ENCODE peak calls at places on chromosomes 5 and 9, in four cellular contexts. One of them, this sample, is unnamed.

GRCh38 chr5:124948062-124948753 is 201.8 kb upstream of the ZNF608 start:
- DNase-seq in choroid plexus epithelial cell: peak; percentile 9
- DNase-seq in activated T-helper 1 cell treated with Interleukin-2 at 50 U/mL for 16 hours: no peak
- DNase-seq in H9: no peak
- DNase-seq in this sample: no peak

GRCh38 chr9:98453589-98454311 is 198.3 kb upstream of the TBC1D2 start:
- DNase-seq in activated T-helper 1 cell treated with Interleukin-2 at 50 U/mL for 16 hours: no peak
- DNase-seq in choroid plexus epithelial cell: peak; percentile 16
- DNase-seq in H9: no peak
- DNase-seq in this sample: no peak

GRCh38 chr9:121135642-121136041 is 60.9 kb downstream of the CNTRL start:
- DNase-seq in H9: no peak
- DNase-seq in choroid plexus epithelial cell: no peak
- DNase-seq in activated T-helper 1 cell treated with Interleukin-2 at 50 U/mL for 16 hours: no peak
- DNase-seq in this sample: no peak

GRCh38 chr9:111945216-111945615 is 48.6 kb downstream of the UGCG start:
- DNase-seq in H9: no peak
- DNase-seq in activated T-helper 1 cell treated with Interleukin-2 at 50 U/mL for 16 hours: no peak
- DNase-seq in choroid plexus epithelial cell: peak; percentile 83
- DNase-seq in this sample: no peak

GRCh38 chr5:170307575-170308465 is 10.2 kb upstream of the LCP2 start:
- DNase-seq in H9: no peak
- DNase-seq in choroid plexus epithelial cell: peak; percentile 95
- DNase-seq in activated T-helper 1 cell treated with Interleukin-2 at 50 U/mL for 16 hours: no peak
- DNase-seq in this sample: peak; percentile 88

GRCh38 chr5:68240196-68240595 is 24.6 kb downstream of the PIK3R1 start:
- DNase-seq in H9: no peak
- DNase-seq in activated T-helper 1 cell treated with Interleukin-2 at 50 U/mL for 16 hours: no peak
- DNase-seq in choroid plexus epithelial cell: no peak
- DNase-seq in this sample: no peak

GRCh38 chr5:111627862-111628261 is 115.5 kb upstream of the STARD4 start:
- DNase-seq in H9: no peak
- DNase-seq in activated T-helper 1 cell treated with Interleukin-2 at 50 U/mL for 16 hours: no peak
- DNase-seq in choroid plexus epithelial cell: no peak
- DNase-seq in this sample: no peak

GRCh38 chr5:13917061-13917460 is 27.4 kb downstream of the DNAH5 start:
- DNase-seq in choroid plexus epithelial cell: no peak
- DNase-seq in activated T-helper 1 cell treated with Interleukin-2 at 50 U/mL for 16 hours: no peak
- DNase-seq in H9: no peak
- DNase-seq in this sample: no peak

GRCh38 chr9:7542648-7543165 is 256.9 kb downstream of the DMAC1 start:
- DNase-seq in choroid plexus epithelial cell: no peak
- DNase-seq in H9: peak; percentile 56
- DNase-seq in activated T-helper 1 cell treated with Interleukin-2 at 50 U/mL for 16 hours: no peak
- DNase-seq in this sample: no peak

GRCh38 chr9:19424176-19424779 is 15.5 kb downstream of the ACER2 start:
- DNase-seq in H9: no peak
- DNase-seq in activated T-helper 1 cell treated with Interleukin-2 at 50 U/mL for 16 hours: no peak
- DNase-seq in choroid plexus epithelial cell: no peak
- DNase-seq in this sample: no peak

GRCh38 chr9:92650839-92651621 is 18.9 kb downstream of the IPPK start:
- DNase-seq in activated T-helper 1 cell treated with Interleukin-2 at 50 U/mL for 16 hours: no peak
- DNase-seq in choroid plexus epithelial cell: peak; percentile 90
- DNase-seq in H9: peak; percentile 10
- DNase-seq in this sample: peak; percentile 82

GRCh38 chr5:56612759-56613158 is 202.6 kb upstream of the MAP3K1 start:
- DNase-seq in activated T-helper 1 cell treated with Interleukin-2 at 50 U/mL for 16 hours: no peak
- DNase-seq in H9: no peak
- DNase-seq in choroid plexus epithelial cell: no peak
- DNase-seq in this sample: no peak

GRCh38 chr5:159337291-159337974 is 7.1 kb upstream of the IL12B start:
- DNase-seq in activated T-helper 1 cell treated with Interleukin-2 at 50 U/mL for 16 hours: peak; percentile 15
- DNase-seq in H9: no peak
- DNase-seq in choroid plexus epithelial cell: peak; percentile 69
- DNase-seq in this sample: no peak

GRCh38 chr5:151023651-151024050 is 3.3 kb downstream of the GPX3 start:
- DNase-seq in activated T-helper 1 cell treated with Interleukin-2 at 50 U/mL for 16 hours: no peak
- DNase-seq in choroid plexus epithelial cell: no peak
- DNase-seq in H9: no peak
- DNase-seq in this sample: peak; percentile 85

GRCh38 chr5:176921669-176922196 is 22.6 kb upstream of the HK3 start:
- DNase-seq in activated T-helper 1 cell treated with Interleukin-2 at 50 U/mL for 16 hours: no peak
- DNase-seq in H9: no peak
- DNase-seq in choroid plexus epithelial cell: peak; percentile 61
- DNase-seq in this sample: no peak

This sample was measured in Right ventricle myocardium inferior.